ENCODE peak calls at places on chromosomes 6 and 20, in six cellular contexts. X is stimulated activated CD4-positive, alpha-beta T cell treated with anti-CD3 and anti-CD28 coated beads, Interleukin-4, amount 100 ng/mL, for 24 hours; I is HCEC 1CT; Q is CD4-positive, alpha-beta T cell; R is fibroblast of gingiva; T is skeletal muscle cell. W is an unnamed sample.

GRCh38 chr6:53165333-53165732 is 16.7 kb upstream of the GCM1 start:
- DNase-seq in T (no peak), R (peak), I (peak), Q (no peak), X (no peak), W (no peak)

GRCh38 chr20:57211406-57211805 is 55.0 kb downstream of the BMP7 start:
- DNase-seq in I (no peak), X (no peak), R (no peak), T (no peak), Q (no peak), W (no peak)

GRCh38 chr20:61808497-61808896 is 257.2 kb downstream of the TAF4 start:
- DNase-seq in R (no peak), T (no peak), I (no peak), X (no peak), Q (no peak), W (no peak)

GRCh38 chr20:31452575-31452974 is 12.1 kb downstream of the DEFB123 start:
- DNase-seq in T (no peak), I (no peak), Q (no peak), X (no peak), R (no peak), W (no peak)

GRCh38 chr20:20304942-20305341 is 63.0 kb upstream of the INSM1 start:
- DNase-seq in Q (no peak), X (no peak), R (no peak), T (no peak), I (no peak), W (no peak)

GRCh38 chr6:69696273-69696672 is 100.5 kb downstream of the LMBRD1 start:
- DNase-seq in R (no peak), T (no peak), Q (no peak), X (no peak), I (peak), W (no peak)

GRCh38 chr6:5337573-5337972 is 76.3 kb downstream of the FARS2 start:
- DNase-seq in T (no peak), X (no peak), R (peak), Q (no peak), I (no peak), W (no peak)

GRCh38 chr6:130713144-130713543 is 114.1 kb upstream of the SMLR1 start:
- DNase-seq in X (no peak), Q (no peak), T (no peak), R (no peak), I (no peak), W (no peak)

GRCh38 chr20:32110173-32110704 is 725 bp downstream of the TM9SF4 start:
- DNase-seq in R (no peak), X (no peak), T (no peak), Q (no peak), I (peak), W (peak)

GRCh38 chr20:5658897-5659296 is 91.3 kb upstream of the SHLD1 start:
- DNase-seq in R (peak), I (peak), T (peak), Q (peak), X (peak), W (peak)

GRCh38 chr6:15682965-15683822 is 20.4 kb upstream of the DTNBP1 start:
- DNase-seq in I (no peak), X (no peak), R (no peak), Q (no peak), T (no peak), W (no peak)

GRCh38 chr6:87807423-87807978 is 105.5 kb upstream of the AKIRIN2 start:
- DNase-seq in Q (no peak), X (no peak), T (no peak), R (no peak), I (no peak), W (no peak)

GRCh38 chr6:7684076-7684475 is 41.8 kb upstream of the BMP6 start:
- DNase-seq in T (peak), I (no peak), X (no peak), Q (no peak), R (no peak), W (no peak)

GRCh38 chr20:57398231-57398821 is 7.1 kb downstream of the RBM38 start:
- DNase-seq in R (no peak), I (no peak), X (peak), T (no peak), Q (peak), W (no peak)

GRCh38 chr20:17505664-17506517 is 25.3 kb downstream of the BFSP1 start:
- DNase-seq in R (no peak), I (peak), X (peak), Q (no peak), T (no peak), W (no peak)

GRCh38 chr6:33211666-33212422 is 3.5 kb downstream of the RING1 start:
- DNase-seq in R (no peak), X (no peak), Q (no peak), T (no peak), I (no peak), W (no peak)

GRCh38 chr6:17957488-17957887 is 29.9 kb downstream of the KIF13A start:
- DNase-seq in I (peak), T (no peak), R (no peak), X (no peak), Q (no peak), W (no peak)

GRCh38 chr6:71248306-71248705 is 40.3 kb upstream of the OGFRL1 start:
- DNase-seq in X (no peak), I (peak), R (peak), Q (no peak), T (peak), W (no peak)

GRCh38 chr6:56540950-56541600 is 101.6 kb downstream of the DST start:
- DNase-seq in X (no peak), R (no peak), I (peak), Q (no peak), T (no peak), W (no peak)

GRCh38 chr20:36744764-36745191 is 1.1 kb downstream of the NDRG3 start:
- DNase-seq in T (no peak), I (no peak), R (peak), Q (no peak), X (no peak), W (no peak)

GRCh38 chr6:142918339-142919042 is 26.5 kb downstream of the HIVEP2 start:
- DNase-seq in Q (no peak), R (no peak), T (no peak), I (no peak), X (no peak), W (no peak)

GRCh38 chr6:29797120-29797519 is 30.5 kb upstream of the HLA-G start:
- DNase-seq in I (peak), X (no peak), T (peak), R (peak), Q (no peak), W (no peak)

GRCh38 chr20:10662661-10663458 is 10.9 kb downstream of the JAG1 start:
- DNase-seq in I (no peak), Q (no peak), X (no peak), T (no peak), R (no peak), W (peak)

GRCh38 chr6:151652338-151652737 is 155.1 kb upstream of the ESR1 start:
- DNase-seq in Q (no peak), R (no peak), T (no peak), I (no peak), X (no peak), W (no peak)

GRCh38 chr20:33656783-33657703 is 5.1 kb upstream of the C20orf144 start:
- DNase-seq in Q (no peak), R (no peak), T (no peak), X (no peak), I (no peak), W (no peak)

GRCh38 chr20:62618622-62619529 is 23.4 kb upstream of the SLCO4A1 start:
- DNase-seq in R (no peak), I (no peak), T (no peak), Q (peak), X (peak), W (no peak)

GRCh38 chr20:52783769-52784168 is 188.4 kb upstream of the TSHZ2 start:
- DNase-seq in Q (peak), T (no peak), I (no peak), X (peak), R (no peak), W (no peak)

W was measured in suprapubic skin.